ENCODE peak calls at places on chromosomes 5 and 9, in five cellular contexts. U, W, T, O and N are unnamed samples.

GRCh38 chr5:80248378-80248777 is 7.5 kb downstream of the SERINC5 start:
- ATAC-seq in U (no peak), O (no peak), W (no peak), T (no peak), N (no peak)

GRCh38 chr5:119031047-119031886 is 39.6 kb upstream of the DMXL1 start:
- ATAC-seq in U (no peak), T (no peak), O (no peak), W (no peak), N (no peak)

GRCh38 chr9:92132501-92132900 is 17.3 kb upstream of the SPTLC1 start:
- ATAC-seq in W (no peak), U (no peak), T (no peak), O (no peak), N (no peak)

GRCh38 chr5:150641006-150641570 is 628 bp downstream of the SYNPO start:
- ATAC-seq in U (peak; percentile 54), O (peak; percentile 18), T (no peak), W (peak; percentile 28), N (peak; percentile 33)

GRCh38 chr5:105821800-105822199 is 1848.9 kb downstream of the EFNA5 start:
- ATAC-seq in W (no peak), T (no peak), O (no peak), U (no peak), N (no peak)

GRCh38 chr9:100401042-100401441 is 25.9 kb upstream of the MSANTD3 start:
- ATAC-seq in W (no peak), O (no peak), U (no peak), T (no peak), N (no peak)

GRCh38 chr9:76401176-76401575 is 7.0 kb upstream of the RFK start:
- ATAC-seq in O (no peak), U (no peak), W (no peak), T (no peak), N (no peak)

GRCh38 chr9:76999261-76999660 is 20.2 kb upstream of the FOXB2 start:
- ATAC-seq in T (no peak), U (no peak), O (no peak), W (no peak), N (no peak)

GRCh38 chr5:107589520-107590193 is 81.1 kb downstream of the EFNA5 start:
- ATAC-seq in W (no peak), O (no peak), U (no peak), T (no peak), N (no peak)

GRCh38 chr5:68115584-68115983 is 100.0 kb upstream of the PIK3R1 start:
- ATAC-seq in O (no peak), U (no peak), T (no peak), W (no peak), N (no peak)

GRCh38 chr9:106621299-106621920 is 241.6 kb upstream of the ZNF462 start:
- ATAC-seq in U (no peak), O (no peak), W (no peak), T (no peak), N (no peak)

GRCh38 chr5:141951341-141951781 is 6.6 kb downstream of the PCDH12 start:
- ATAC-seq in O (peak; percentile 19), U (peak; percentile 59), T (peak; percentile 90), W (no peak), N (no peak)

GRCh38 chr5:57531333-57531732 is 48.7 kb upstream of the ACTBL2 start:
- ATAC-seq in W (no peak), O (no peak), U (no peak), T (no peak), N (no peak)

GRCh38 chr5:152529456-152529855 is 124.4 kb upstream of the NMUR2 start:
- ATAC-seq in W (no peak), O (no peak), U (no peak), T (no peak), N (no peak)

GRCh38 chr9:133994359-133995011 is 2.4 kb upstream of the VAV2 start:
- ATAC-seq in T (peak; percentile 65), U (peak; percentile 52), O (peak; percentile 31), W (peak; percentile 63), N (peak; percentile 47)

GRCh38 chr9:127473932-127474331 is 22.6 kb downstream of the LRSAM1 start:
- ATAC-seq in U (no peak), O (no peak), T (no peak), W (peak; percentile 76), N (no peak)

GRCh38 chr9:130448035-130448624 is 3.4 kb downstream of the ASS1 start:
- ATAC-seq in W (no peak), U (no peak), O (no peak), T (no peak), N (no peak)

GRCh38 chr9:125133403-125134316 is 9.7 kb downstream of the SCAI start:
- ATAC-seq in W (no peak), O (no peak), T (no peak), U (no peak), N (no peak)

GRCh38 chr5:96687812-96688453 is 25.8 kb downstream of the CAST start:
- ATAC-seq in T (peak; percentile 95), O (peak; percentile 73), U (peak; percentile 81), W (no peak), N (peak; percentile 51)

GRCh38 chr9:21801683-21802417 is 586 bp upstream of the MTAP start:
- ATAC-seq in W (peak; percentile 75), U (peak; percentile 54), O (peak; percentile 65), T (peak; percentile 64), N (peak; percentile 75)
- TF ChIP-seq POLR2A in W (no peak), U (no peak), O (no peak), T (no peak), N (peak; percentile 20)

GRCh38 chr9:1042466-1042865 is 7.7 kb upstream of the DMRT2 start:
- ATAC-seq in U (peak; percentile 22), O (no peak), T (no peak), W (no peak), N (no peak)

GRCh38 chr9:1048853-1049252 is 1.3 kb upstream of the DMRT2 start:
- ATAC-seq in T (no peak), U (no peak), O (no peak), W (no peak), N (no peak)

GRCh38 chr9:1046639-1047604 is 3.2 kb upstream of the DMRT2 start:
- ATAC-seq in U (no peak), W (no peak), T (no peak), O (no peak), N (no peak)

GRCh38 chr9:1047605-1048235 is 2.4 kb upstream of the DMRT2 start:
- ATAC-seq in U (peak; percentile 4), W (no peak), T (no peak), O (no peak), N (no peak)

GRCh38 chr9:1044643-1045042 is 5.5 kb upstream of the DMRT2 start:
- ATAC-seq in U (no peak), W (no peak), O (no peak), T (no peak), N (peak; percentile 60)
- H3K27me3 ChIP-seq in U (peaks cover 7% of the 10 kb centered on the region), W (peaks cover 71% of the 10 kb centered on the region), O (no peaks in the 10 kb centered on the region), T (no peaks in the 10 kb centered on the region), N (peaks cover 100% of the 10 kb centered on the region)

DNA sequence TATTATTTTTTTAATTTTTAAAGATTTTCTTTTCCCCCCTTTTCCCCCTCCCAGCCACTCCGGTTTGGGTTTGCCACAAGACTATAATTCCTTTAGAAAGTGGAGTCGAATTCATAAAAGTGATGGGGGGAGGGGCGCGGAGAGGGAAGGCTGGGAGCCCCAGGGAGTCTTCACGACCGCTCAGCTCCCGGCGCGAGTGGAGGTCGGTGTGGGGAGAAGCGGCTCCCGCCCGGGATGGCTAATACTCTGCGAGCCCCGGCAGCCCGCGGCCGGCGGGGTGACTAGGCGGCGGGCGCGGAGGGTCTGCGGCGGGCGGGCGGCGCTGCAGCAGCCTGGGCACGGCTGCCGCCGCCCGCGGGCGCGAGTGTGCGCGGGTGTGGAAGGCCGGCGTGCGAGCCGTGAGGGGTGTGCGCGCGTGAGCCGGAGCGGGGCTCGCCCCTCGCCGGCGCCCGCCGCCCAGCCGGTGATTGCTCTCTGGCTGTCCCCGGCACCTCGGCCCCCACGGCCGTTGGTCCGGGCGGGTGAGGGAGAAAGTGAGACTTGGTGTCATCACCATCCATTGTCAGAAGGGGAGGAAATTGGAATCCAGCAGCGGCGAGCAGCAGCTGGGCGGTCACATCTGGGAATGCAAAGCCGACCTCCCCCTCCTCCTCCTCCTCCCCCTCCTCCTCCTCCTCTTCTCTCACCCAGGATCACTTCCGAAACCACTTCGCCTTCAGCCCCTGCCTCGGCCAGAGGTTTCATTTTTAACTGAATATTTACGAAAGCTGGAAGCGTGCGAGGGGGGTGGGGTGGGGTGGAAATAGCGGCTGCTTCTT is at the start of gene PARP8:
- ATAC-seq in W (peak; percentile 47), O (peak; percentile 51), U (peak; percentile 51), T (peak; percentile 79), N (peak; percentile 75)
- TF ChIP-seq POLR2A in W (no peak), O (no peak), U (no peak), T (no peak), N (peak; percentile 26)

DNA sequence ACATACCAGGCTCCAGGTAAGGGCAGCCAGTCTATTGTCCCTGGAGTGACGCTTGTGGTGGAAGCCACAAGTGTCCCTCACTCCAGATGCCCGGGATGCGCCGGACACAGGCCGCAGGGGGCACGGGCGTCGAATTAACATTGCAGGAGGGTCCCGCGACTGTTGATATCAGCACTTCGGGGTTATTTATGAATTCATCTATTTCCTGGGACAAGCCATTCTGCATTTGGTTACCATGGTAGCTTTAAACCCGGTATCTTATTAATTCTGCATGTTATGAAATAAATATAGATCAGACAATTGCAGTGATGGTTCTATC is 17.4 kb upstream of the TMEM250 start:
- ATAC-seq in W (no peak), U (no peak), O (no peak), T (no peak), N (no peak)
- H3K27me3 ChIP-seq in W (peaks cover 8% of the 10 kb centered on the region), U (no peaks in the 10 kb centered on the region), O (no peaks in the 10 kb centered on the region), T (peaks cover 13% of the 10 kb centered on the region), N (peaks cover 83% of the 10 kb centered on the region)

DNA sequence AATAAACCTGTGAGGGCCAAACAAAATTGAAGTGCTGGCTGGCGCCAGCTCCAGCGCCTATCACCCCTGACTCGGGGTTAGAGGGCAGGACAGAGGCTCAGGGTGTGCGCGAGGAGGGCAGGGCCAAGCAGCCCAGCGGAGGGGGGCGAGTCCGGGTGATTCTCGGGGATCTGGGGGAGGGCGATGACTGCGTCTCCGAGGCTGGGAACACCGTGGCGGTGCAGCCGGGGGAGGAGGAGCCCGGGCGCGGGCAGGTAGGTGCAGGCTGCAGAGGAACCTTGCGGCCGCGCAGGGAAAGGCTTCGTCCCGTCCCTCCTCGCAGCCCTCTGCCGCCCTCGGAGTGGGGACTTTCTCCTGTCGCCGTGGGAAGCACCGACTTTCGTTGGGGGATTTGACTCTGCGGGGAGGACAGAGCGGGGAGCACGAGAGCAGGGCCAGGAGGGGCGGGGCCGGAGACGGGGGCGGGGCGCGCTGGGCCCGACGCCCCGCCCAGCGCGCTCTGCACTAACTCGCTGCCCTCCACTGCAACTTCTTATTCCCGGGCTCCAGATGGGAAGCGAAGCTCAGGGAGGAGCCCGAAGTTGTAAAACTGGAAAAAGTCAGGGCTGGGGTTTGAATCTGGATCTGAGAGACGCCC is 5.3 kb downstream of the RGS14 start:
- ATAC-seq in O (peak; percentile 66), T (peak; percentile 24), W (no peak), U (peak; percentile 54), N (peak; percentile 40)
- TF ChIP-seq POLR2A in O (peak; percentile 50), T (no peak), W (no peak), U (no peak), N (no peak)

GRCh38 chr5:131538177-131538593 is 96.8 kb downstream of the RAPGEF6 start:
- ATAC-seq in O (no peak), U (peak; percentile 33), W (no peak), T (peak; percentile 71), N (no peak)
- H3K27me3 ChIP-seq in O (no peaks in the 10 kb centered on the region), U (no peaks in the 10 kb centered on the region), W (no peaks in the 10 kb centered on the region), T (no peaks in the 10 kb centered on the region), N (no peaks in the 10 kb centered on the region)